ENCODE peak calls at places on chromosomes 5 and 9, in five cellular contexts. F, B, M, K and E are unnamed samples.

GRCh38 chr5:113063927-113064326 is 87.3 kb downstream of the DCP2 start:
- DNase-seq in K (no peak), B (no peak), F (no peak), M (no peak), E (no peak)

GRCh38 chr9:87307810-87308209 is 189.9 kb upstream of the DAPK1 start:
- DNase-seq in K (no peak), B (peak), M (no peak), F (no peak), E (no peak)

GRCh38 chr9:9881692-9882091 is 731.1 kb downstream of the PTPRD start:
- DNase-seq in K (no peak), M (no peak), B (no peak), F (no peak), E (no peak)

GRCh38 chr9:95305770-95306492 is 11.6 kb downstream of the FANCC start:
- DNase-seq in M (no peak), F (no peak), K (no peak), B (peak), E (no peak)

GRCh38 chr9:76905984-76906861 is at the start of gene PRUNE2:
- DNase-seq in M (peak), F (peak), K (peak), B (peak), E (no peak)

GRCh38 chr5:65050826-65051498 is 282.2 kb downstream of the CWC27 start:
- DNase-seq in K (no peak), M (no peak), B (peak), F (no peak), E (no peak)

GRCh38 chr9:110782701-110783100 is 114.1 kb downstream of the MUSK start:
- DNase-seq in M (no peak), B (no peak), K (peak), F (no peak), E (no peak)

GRCh38 chr5:42555797-42556196 is 132.6 kb downstream of the GHR start:
- DNase-seq in M (no peak), K (peak), F (no peak), B (no peak), E (no peak)

GRCh38 chr9:99411068-99411467 is 189.0 kb downstream of the SEC61B start:
- DNase-seq in F (no peak), K (peak), B (no peak), M (no peak), E (no peak)

GRCh38 chr5:148558892-148559291 is 95.4 kb downstream of the HTR4 start:
- DNase-seq in M (no peak), B (no peak), K (no peak), F (no peak), E (no peak)

GRCh38 chr5:124718376-124718775 is 28.1 kb downstream of the ZNF608 start:
- DNase-seq in F (no peak), M (peak), B (no peak), K (no peak), E (no peak)

GRCh38 chr9:23556459-23556858 is 269.6 kb downstream of the ELAVL2 start:
- DNase-seq in K (no peak), B (no peak), F (no peak), M (no peak), E (no peak)

GRCh38 chr9:7097040-7097715 is 339.4 kb downstream of the KDM4C start:
- DNase-seq in M (no peak), K (no peak), F (no peak), B (no peak), E (no peak)

GRCh38 chr5:88452820-88453219 is 184.2 kb upstream of the TMEM161B start:
- DNase-seq in K (no peak), M (no peak), B (no peak), F (no peak), E (no peak)

GRCh38 chr5:130992095-130992494 is 173.0 kb downstream of the HINT1 start:
- DNase-seq in M (no peak), K (no peak), B (peak), F (no peak), E (no peak)

GRCh38 chr9:6671416-6671815 is 25.9 kb upstream of the GLDC start:
- DNase-seq in M (no peak), K (no peak), F (no peak), B (no peak), E (no peak)

GRCh38 chr5:143274952-143275351 is 128.5 kb downstream of the NR3C1 start:
- DNase-seq in K (no peak), M (no peak), F (no peak), B (no peak), E (no peak)

GRCh38 chr5:175460126-175460525 is 16.1 kb upstream of the DRD1 start:
- DNase-seq in F (no peak), M (no peak), K (no peak), B (no peak), E (no peak)

GRCh38 chr5:644509-644908 is 32.4 kb downstream of the CEP72 start:
- DNase-seq in M (no peak), B (no peak), F (peak), K (no peak), E (no peak)